ENCODE peak calls at places on chromosomes 13 and 19, in nine cellular contexts. J, K, T, I, W, B, P, N and Q are unnamed samples.
A peak's percentile ranks its signal among the peaks of the same experiment; 100 is the strongest.

GRCh38 chr13:27968316-27969072 is 621 bp downstream of the CDX2 start:
- DNase-seq in B (no peak), K (no peak), P (peak; percentile 54), N (peak; percentile 70), T (no peak), I (no peak), J (peak; percentile 55), W (no peak), Q (no peak)

GRCh38 chr19:31825134-31826094 is 476.2 kb upstream of the TSHZ3 start:
- DNase-seq in I (no peak), J (no peak), B (no peak), W (no peak), T (no peak), N (no peak), P (no peak), K (no peak), Q (no peak)

GRCh38 chr13:30739646-30740642 is 4.6 kb downstream of the ALOX5AP start:
- DNase-seq in T (no peak), K (peak; percentile 90), I (no peak), J (peak; percentile 44), P (no peak), N (no peak), B (no peak), W (peak; percentile 70), Q (peak; percentile 43)

GRCh38 chr13:105466376-105466775 is 1069.1 kb downstream of the EFNB2 start:
- DNase-seq in P (no peak), I (no peak), N (no peak), K (no peak), T (no peak), J (no peak), B (no peak), W (no peak), Q (no peak)

GRCh38 chr19:4495471-4495870 is 22.8 kb downstream of the PLIN4 start:
- DNase-seq in I (no peak), W (no peak), J (no peak), P (no peak), N (peak; percentile 43), T (no peak), K (no peak), B (no peak), Q (no peak)

GRCh38 chr19:2982983-2983350 is 5.6 kb downstream of the TLE6 start:
- DNase-seq in J (peak; percentile 94), K (peak; percentile 93), I (peak; percentile 96), P (peak; percentile 98), W (no peak), N (peak; percentile 93), T (peak; percentile 92), B (peak; percentile 97), Q (no peak)

GRCh38 chr19:58311345-58311744 is 6.2 kb downstream of the ERVK3-1 start:
- DNase-seq in I (no peak), P (no peak), J (no peak), T (no peak), B (no peak), W (no peak), N (no peak), K (no peak), Q (no peak)

GRCh38 chr13:86882835-86883234 is 788.3 kb upstream of the SLITRK5 start:
- DNase-seq in N (no peak), W (no peak), T (no peak), K (peak; percentile 6), B (no peak), J (no peak), P (no peak), I (no peak), Q (no peak)

GRCh38 chr13:28349901-28350654 is 144.8 kb downstream of the FLT1 start:
- DNase-seq in I (no peak), B (no peak), K (no peak), N (no peak), T (no peak), W (no peak), J (no peak), P (no peak), Q (no peak)

GRCh38 chr13:44305845-44306244 is 67.8 kb upstream of the SERP2 start:
- DNase-seq in T (no peak), N (no peak), P (peak; percentile 59), K (peak; percentile 50), I (no peak), B (no peak), W (no peak), J (no peak), Q (no peak)

GRCh38 chr13:92175330-92175729 is 776.9 kb downstream of the GPC5 start:
- DNase-seq in N (no peak), J (no peak), T (no peak), P (no peak), W (no peak), K (peak; percentile 88), B (no peak), I (no peak), Q (no peak)

GRCh38 chr13:36453518-36453917 is 21.2 kb downstream of the CCNA1 start:
- DNase-seq in J (no peak), P (no peak), I (no peak), W (no peak), B (no peak), K (no peak), N (no peak), T (no peak), Q (no peak)

GRCh38 chr19:45768644-45769053 is 403 bp downstream of the SIX5 start:
- DNase-seq in I (peak; percentile 86), B (peak; percentile 86), K (peak; percentile 55), T (no peak), W (peak; percentile 38), J (peak; percentile 81), P (no peak), N (peak; percentile 78), Q (no peak)

GRCh38 chr19:54162241-54162805 is 2.8 kb upstream of the LENG1 start:
- DNase-seq in N (peak; percentile 88), T (peak; percentile 40), B (peak; percentile 91), J (peak; percentile 91), P (peak; percentile 88), I (peak; percentile 95), K (peak; percentile 71), W (peak; percentile 79), Q (peak; percentile 71)

DNA sequence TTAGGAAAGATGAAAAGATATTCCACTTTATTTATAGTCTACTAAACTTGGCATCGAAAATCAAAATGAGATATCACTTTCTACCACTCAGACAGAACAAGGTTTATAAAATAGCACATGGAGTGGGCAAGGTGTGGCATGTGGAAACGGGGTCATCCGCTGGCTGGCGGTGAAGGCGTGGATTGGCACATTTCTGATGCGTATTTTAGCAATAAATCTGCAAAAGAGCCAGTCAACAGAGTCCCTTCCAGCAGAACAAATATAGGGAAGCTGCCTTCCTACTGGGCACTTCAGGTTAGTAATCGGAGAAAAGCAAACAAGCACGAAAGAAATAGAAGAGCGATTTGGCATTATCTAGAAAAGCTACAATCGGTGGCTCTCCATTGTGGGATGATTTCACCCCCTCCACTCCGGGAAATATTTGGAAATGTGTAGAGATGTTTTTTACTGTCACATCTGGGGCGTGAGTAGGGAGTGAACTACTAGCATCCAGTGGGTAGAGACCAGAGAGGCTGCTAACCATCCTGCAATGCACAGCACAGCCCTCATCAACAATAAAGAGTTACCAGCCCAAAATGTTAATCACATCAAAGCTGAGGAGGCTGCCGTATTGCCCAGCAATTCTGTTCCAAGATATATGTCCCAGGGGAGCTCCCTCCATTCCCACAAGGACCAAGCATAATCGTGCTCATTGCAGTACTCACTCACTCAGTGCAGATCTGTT is 116.1 kb upstream of the PEG3 start:
- DNase-seq in B (no peak), I (no peak), T (no peak), K (no peak), J (no peak), P (no peak), W (no peak), N (no peak), Q (no peak)
- H3K9me3 ChIP-seq in B (peaks cover 7% of the 10 kb centered on the region), I (no peaks in the 10 kb centered on the region), T (no peaks in the 10 kb centered on the region), K (no peaks in the 10 kb centered on the region), J (no peaks in the 10 kb centered on the region), P (no peaks in the 10 kb centered on the region), W (peaks cover 30% of the 10 kb centered on the region), N (no peaks in the 10 kb centered on the region), Q (peaks cover 35% of the 10 kb centered on the region)

DNA sequence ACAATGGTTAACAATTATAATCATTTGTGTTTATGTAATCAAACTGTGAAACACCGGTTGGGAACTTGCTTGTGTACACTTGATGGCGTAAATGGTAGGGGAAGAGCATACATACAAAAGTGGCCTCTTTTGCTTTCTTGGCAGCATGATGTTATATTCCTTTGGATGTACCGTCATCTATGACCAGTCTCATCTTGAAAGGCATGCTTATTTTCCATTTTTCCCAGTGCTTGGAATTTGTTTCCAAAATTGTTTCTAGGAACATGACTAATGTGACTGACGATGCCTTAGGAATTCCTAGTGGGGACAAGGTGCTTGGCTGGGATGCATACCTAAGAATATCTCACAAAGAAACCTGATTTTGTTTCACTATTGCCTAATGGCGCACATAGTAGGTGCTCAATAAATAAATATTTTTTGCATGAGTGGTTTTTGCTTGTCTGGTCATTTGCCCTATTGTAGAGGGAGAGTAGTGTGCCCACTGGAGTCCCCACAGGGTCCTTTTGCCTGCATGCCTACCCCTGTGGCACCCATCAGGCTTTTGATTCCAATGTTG is 45.5 kb downstream of the SAE1 start:
- DNase-seq in P (no peak), B (no peak), K (peak; percentile 78), N (no peak), J (no peak), T (no peak), I (no peak), W (no peak), Q (no peak)
- H3K27ac ChIP-seq in P (peak overlapping the region; percentile 80), B (peak overlapping the region; percentile 52), K (peak overlapping the region; percentile 13), N (no peak overlapping the region), J (peak overlapping the region; percentile 32), T (peak overlapping the region; percentile 78), I (peak overlapping the region; percentile 20), W (peak overlapping the region; percentile 52), Q (peak overlapping the region; percentile 60)

GRCh38 chr13:94703721-94704314 is 8.5 kb downstream of the SOX21 start:
- DNase-seq in W (no peak), N (no peak), T (no peak), B (no peak), I (no peak), K (no peak), P (no peak), J (no peak), Q (no peak)

GRCh38 chr13:94706854-94707399 is 5.4 kb downstream of the SOX21 start:
- DNase-seq in J (no peak), B (no peak), W (no peak), N (no peak), P (no peak), T (no peak), I (no peak), K (no peak), Q (no peak)

GRCh38 chr13:94704347-94705080 is 7.8 kb downstream of the SOX21 start:
- DNase-seq in N (no peak), W (no peak), J (no peak), K (no peak), I (no peak), T (no peak), P (no peak), B (no peak), Q (no peak)

GRCh38 chr13:94706101-94706853 is 6.1 kb downstream of the SOX21 start:
- DNase-seq in K (no peak), W (no peak), P (no peak), N (no peak), T (no peak), J (no peak), B (no peak), I (no peak), Q (no peak)

GRCh38 chr13:94705081-94705751 is 7.1 kb downstream of the SOX21 start:
- DNase-seq in N (no peak), P (no peak), W (no peak), I (no peak), K (no peak), J (no peak), T (no peak), B (no peak), Q (no peak)
- H3K9me3 ChIP-seq in N (no peaks in the 10 kb centered on the region), P (no peaks in the 10 kb centered on the region), W (peaks cover 7% of the 10 kb centered on the region), I (no peaks in the 10 kb centered on the region), K (no peaks in the 10 kb centered on the region), J (no peaks in the 10 kb centered on the region), T (no peaks in the 10 kb centered on the region), B (no peaks in the 10 kb centered on the region), Q (peaks cover 20% of the 10 kb centered on the region)

GRCh38 chr19:51724543-51724942 is 752 bp upstream of the HAS1 start:
- DNase-seq in B (peak; percentile 78), T (no peak), N (no peak), J (no peak), P (no peak), K (no peak), I (peak; percentile 66), W (no peak), Q (no peak)
- H3K27ac ChIP-seq in B (no peak overlapping the region), T (no peak overlapping the region), N (no peak overlapping the region), J (peak overlapping the region; percentile 30), P (no peak overlapping the region), K (no peak overlapping the region), I (no peak overlapping the region), W (no peak overlapping the region), Q (no peak overlapping the region)